ENCODE peak calls at places on chromosomes 5 and 9, in nine cellular contexts. One of them, this sample, is unnamed.

GRCh38 chr9:104836235-104836634 is 72.3 kb downstream of the NIPSNAP3B start:
- DNase-seq in A172: no peak
- DNase-seq in activated CD8-positive, alpha-beta T cell treated with anti-CD3 and anti-CD28 coated beads for 36 hours: no peak
- DNase-seq in ELF-1: no peak
- DNase-seq in amygdala: no peak
- DNase-seq in osteocyte: no peak
- DNase-seq in Peyer's patch: no peak
- DNase-seq in NCI-H345: peak
- DNase-seq in tibial nerve: no peak
- DNase-seq in this sample: peak

GRCh38 chr5:120806132-120806531 is 342.0 kb downstream of the PRR16 start:
- DNase-seq in activated CD8-positive, alpha-beta T cell treated with anti-CD3 and anti-CD28 coated beads for 36 hours: no peak
- DNase-seq in A172: no peak
- DNase-seq in ELF-1: no peak
- DNase-seq in tibial nerve: no peak
- DNase-seq in osteocyte: no peak
- DNase-seq in Peyer's patch: no peak
- DNase-seq in NCI-H345: no peak
- DNase-seq in amygdala: no peak
- DNase-seq in this sample: no peak

GRCh38 chr9:4035809-4036208 is 264.1 kb downstream of the GLIS3 start:
- DNase-seq in NCI-H345: no peak
- DNase-seq in ELF-1: no peak
- DNase-seq in activated CD8-positive, alpha-beta T cell treated with anti-CD3 and anti-CD28 coated beads for 36 hours: no peak
- DNase-seq in Peyer's patch: no peak
- DNase-seq in amygdala: no peak
- DNase-seq in osteocyte: no peak
- DNase-seq in A172: no peak
- DNase-seq in tibial nerve: no peak
- DNase-seq in this sample: no peak

GRCh38 chr5:138188632-138189031 is 9.7 kb downstream of the KIF20A start:
- DNase-seq in ELF-1: no peak
- DNase-seq in Peyer's patch: no peak
- DNase-seq in amygdala: no peak
- DNase-seq in tibial nerve: no peak
- DNase-seq in A172: no peak
- DNase-seq in NCI-H345: no peak
- DNase-seq in activated CD8-positive, alpha-beta T cell treated with anti-CD3 and anti-CD28 coated beads for 36 hours: no peak
- DNase-seq in osteocyte: no peak
- DNase-seq in this sample: no peak

GRCh38 chr9:89477811-89478583 is 19.9 kb downstream of the SEMA4D start:
- DNase-seq in A172: peak
- DNase-seq in osteocyte: no peak
- DNase-seq in tibial nerve: peak
- DNase-seq in Peyer's patch: peak
- DNase-seq in ELF-1: no peak
- DNase-seq in amygdala: no peak
- DNase-seq in activated CD8-positive, alpha-beta T cell treated with anti-CD3 and anti-CD28 coated beads for 36 hours: peak
- DNase-seq in NCI-H345: no peak
- DNase-seq in this sample: peak

GRCh38 chr9:37350486-37351190 is 71.9 kb upstream of the GRHPR start:
- DNase-seq in NCI-H345: no peak
- DNase-seq in amygdala: no peak
- DNase-seq in ELF-1: no peak
- DNase-seq in activated CD8-positive, alpha-beta T cell treated with anti-CD3 and anti-CD28 coated beads for 36 hours: no peak
- DNase-seq in osteocyte: no peak
- DNase-seq in tibial nerve: no peak
- DNase-seq in Peyer's patch: no peak
- DNase-seq in A172: no peak
- DNase-seq in this sample: no peak

GRCh38 chr5:1140188-1140817 is 28.4 kb upstream of the SLC12A7 start:
- DNase-seq in osteocyte: no peak
- DNase-seq in NCI-H345: peak
- DNase-seq in Peyer's patch: peak
- DNase-seq in tibial nerve: peak
- DNase-seq in activated CD8-positive, alpha-beta T cell treated with anti-CD3 and anti-CD28 coated beads for 36 hours: peak
- DNase-seq in amygdala: peak
- DNase-seq in ELF-1: peak
- DNase-seq in A172: peak
- DNase-seq in this sample: peak

GRCh38 chr5:160311491-160312138 is 749 bp downstream of the CCNJL start:
- DNase-seq in amygdala: no peak
- DNase-seq in osteocyte: no peak
- DNase-seq in activated CD8-positive, alpha-beta T cell treated with anti-CD3 and anti-CD28 coated beads for 36 hours: no peak
- DNase-seq in Peyer's patch: peak
- DNase-seq in ELF-1: no peak
- DNase-seq in NCI-H345: no peak
- DNase-seq in tibial nerve: no peak
- DNase-seq in A172: peak
- DNase-seq in this sample: peak

GRCh38 chr9:74521009-74521408 is 23.9 kb downstream of the RORB start:
- DNase-seq in osteocyte: no peak
- DNase-seq in tibial nerve: no peak
- DNase-seq in ELF-1: no peak
- DNase-seq in activated CD8-positive, alpha-beta T cell treated with anti-CD3 and anti-CD28 coated beads for 36 hours: no peak
- DNase-seq in Peyer's patch: no peak
- DNase-seq in A172: no peak
- DNase-seq in amygdala: no peak
- DNase-seq in NCI-H345: no peak
- DNase-seq in this sample: peak

GRCh38 chr5:150129813-150130492 is 25.7 kb downstream of the PDGFRB start:
- DNase-seq in A172: peak
- DNase-seq in osteocyte: no peak
- DNase-seq in Peyer's patch: peak
- DNase-seq in amygdala: peak
- DNase-seq in tibial nerve: peak
- DNase-seq in ELF-1: peak
- DNase-seq in NCI-H345: peak
- DNase-seq in activated CD8-positive, alpha-beta T cell treated with anti-CD3 and anti-CD28 coated beads for 36 hours: peak
- DNase-seq in this sample: peak

GRCh38 chr9:127102176-127102575 is 20.3 kb downstream of the ANGPTL2 start:
- DNase-seq in NCI-H345: no peak
- DNase-seq in ELF-1: no peak
- DNase-seq in osteocyte: no peak
- DNase-seq in amygdala: no peak
- DNase-seq in activated CD8-positive, alpha-beta T cell treated with anti-CD3 and anti-CD28 coated beads for 36 hours: no peak
- DNase-seq in Peyer's patch: no peak
- DNase-seq in A172: no peak
- DNase-seq in tibial nerve: no peak
- DNase-seq in this sample: no peak

GRCh38 chr5:67196537-67197059 is at the start of gene CD180:
- DNase-seq in osteocyte: no peak
- DNase-seq in Peyer's patch: no peak
- DNase-seq in A172: no peak
- DNase-seq in ELF-1: no peak
- DNase-seq in tibial nerve: no peak
- DNase-seq in NCI-H345: no peak
- DNase-seq in activated CD8-positive, alpha-beta T cell treated with anti-CD3 and anti-CD28 coated beads for 36 hours: no peak
- DNase-seq in amygdala: peak
- DNase-seq in this sample: no peak

GRCh38 chr5:160542281-160542680 is 120.6 kb downstream of the PTTG1 start:
- DNase-seq in tibial nerve: no peak
- DNase-seq in amygdala: no peak
- DNase-seq in NCI-H345: no peak
- DNase-seq in osteocyte: no peak
- DNase-seq in ELF-1: no peak
- DNase-seq in activated CD8-positive, alpha-beta T cell treated with anti-CD3 and anti-CD28 coated beads for 36 hours: no peak
- DNase-seq in A172: no peak
- DNase-seq in Peyer's patch: no peak
- DNase-seq in this sample: peak

GRCh38 chr9:128638580-128638979 is 18.1 kb downstream of the DYNC2I2 start:
- DNase-seq in activated CD8-positive, alpha-beta T cell treated with anti-CD3 and anti-CD28 coated beads for 36 hours: no peak
- DNase-seq in osteocyte: no peak
- DNase-seq in Peyer's patch: no peak
- DNase-seq in NCI-H345: no peak
- DNase-seq in A172: no peak
- DNase-seq in ELF-1: no peak
- DNase-seq in tibial nerve: no peak
- DNase-seq in amygdala: no peak
- DNase-seq in this sample: no peak

GRCh38 chr5:131386779-131387178 is 122.9 kb downstream of the CDC42SE2 start:
- DNase-seq in NCI-H345: no peak
- DNase-seq in amygdala: no peak
- DNase-seq in tibial nerve: no peak
- DNase-seq in A172: no peak
- DNase-seq in Peyer's patch: no peak
- DNase-seq in osteocyte: no peak
- DNase-seq in activated CD8-positive, alpha-beta T cell treated with anti-CD3 and anti-CD28 coated beads for 36 hours: no peak
- DNase-seq in ELF-1: no peak
- DNase-seq in this sample: peak

GRCh38 chr9:137406876-137407589 is 15.9 kb downstream of the EXD3 start:
- DNase-seq in Peyer's patch: peak
- DNase-seq in activated CD8-positive, alpha-beta T cell treated with anti-CD3 and anti-CD28 coated beads for 36 hours: peak
- DNase-seq in tibial nerve: no peak
- DNase-seq in osteocyte: no peak
- DNase-seq in NCI-H345: peak
- DNase-seq in ELF-1: peak
- DNase-seq in A172: no peak
- DNase-seq in amygdala: peak
- DNase-seq in this sample: peak

GRCh38 chr5:154593091-154593490 is 115.1 kb upstream of the HAND1 start:
- DNase-seq in osteocyte: no peak
- DNase-seq in activated CD8-positive, alpha-beta T cell treated with anti-CD3 and anti-CD28 coated beads for 36 hours: no peak
- DNase-seq in Peyer's patch: no peak
- DNase-seq in tibial nerve: no peak
- DNase-seq in ELF-1: no peak
- DNase-seq in A172: peak
- DNase-seq in amygdala: no peak
- DNase-seq in NCI-H345: no peak
- DNase-seq in this sample: no peak

GRCh38 chr5:38660194-38660668 is 103.8 kb upstream of the LIFR start:
- DNase-seq in osteocyte: no peak
- DNase-seq in ELF-1: peak
- DNase-seq in amygdala: no peak
- DNase-seq in NCI-H345: no peak
- DNase-seq in tibial nerve: no peak
- DNase-seq in Peyer's patch: no peak
- DNase-seq in A172: peak
- DNase-seq in activated CD8-positive, alpha-beta T cell treated with anti-CD3 and anti-CD28 coated beads for 36 hours: no peak
- DNase-seq in this sample: peak

GRCh38 chr5:96963267-96963666 is 27.4 kb downstream of the LNPEP start:
- DNase-seq in ELF-1: peak
- DNase-seq in amygdala: no peak
- DNase-seq in Peyer's patch: no peak
- DNase-seq in A172: peak
- DNase-seq in NCI-H345: no peak
- DNase-seq in osteocyte: no peak
- DNase-seq in tibial nerve: peak
- DNase-seq in activated CD8-positive, alpha-beta T cell treated with anti-CD3 and anti-CD28 coated beads for 36 hours: peak
- DNase-seq in this sample: peak

GRCh38 chr9:115649991-115650472 is 503.6 kb upstream of the PAPPA start:
- DNase-seq in NCI-H345: no peak
- DNase-seq in amygdala: peak
- DNase-seq in Peyer's patch: no peak
- DNase-seq in ELF-1: no peak
- DNase-seq in activated CD8-positive, alpha-beta T cell treated with anti-CD3 and anti-CD28 coated beads for 36 hours: no peak
- DNase-seq in A172: peak
- DNase-seq in osteocyte: no peak
- DNase-seq in tibial nerve: peak
- DNase-seq in this sample: peak

GRCh38 chr9:110541950-110542349 is 37.6 kb downstream of the SVEP1 start:
- DNase-seq in tibial nerve: no peak
- DNase-seq in osteocyte: no peak
- DNase-seq in ELF-1: no peak
- DNase-seq in A172: no peak
- DNase-seq in NCI-H345: no peak
- DNase-seq in Peyer's patch: no peak
- DNase-seq in amygdala: no peak
- DNase-seq in activated CD8-positive, alpha-beta T cell treated with anti-CD3 and anti-CD28 coated beads for 36 hours: no peak
- DNase-seq in this sample: no peak

GRCh38 chr9:129584136-129584535 is 36.8 kb downstream of the C9orf50 start:
- DNase-seq in amygdala: peak
- DNase-seq in activated CD8-positive, alpha-beta T cell treated with anti-CD3 and anti-CD28 coated beads for 36 hours: peak
- DNase-seq in Peyer's patch: no peak
- DNase-seq in tibial nerve: peak
- DNase-seq in A172: peak
- DNase-seq in NCI-H345: no peak
- DNase-seq in ELF-1: peak
- DNase-seq in osteocyte: no peak
- DNase-seq in this sample: peak

GRCh38 chr9:28779240-28779639 is 1206.0 kb upstream of the C9orf72 start:
- DNase-seq in tibial nerve: no peak
- DNase-seq in amygdala: no peak
- DNase-seq in NCI-H345: no peak
- DNase-seq in activated CD8-positive, alpha-beta T cell treated with anti-CD3 and anti-CD28 coated beads for 36 hours: no peak
- DNase-seq in Peyer's patch: no peak
- DNase-seq in A172: no peak
- DNase-seq in osteocyte: no peak
- DNase-seq in ELF-1: no peak
- DNase-seq in this sample: no peak

GRCh38 chr9:120935383-120935857 is 8.8 kb upstream of the TRAF1 start:
- DNase-seq in NCI-H345: peak
- DNase-seq in osteocyte: peak
- DNase-seq in tibial nerve: peak
- DNase-seq in amygdala: peak
- DNase-seq in ELF-1: no peak
- DNase-seq in Peyer's patch: peak
- DNase-seq in activated CD8-positive, alpha-beta T cell treated with anti-CD3 and anti-CD28 coated beads for 36 hours: no peak
- DNase-seq in A172: peak
- DNase-seq in this sample: peak

GRCh38 chr9:137042751-137043727 is 2.9 kb downstream of the NPDC1 start:
- DNase-seq in Peyer's patch: no peak
- DNase-seq in NCI-H345: no peak
- DNase-seq in ELF-1: no peak
- DNase-seq in activated CD8-positive, alpha-beta T cell treated with anti-CD3 and anti-CD28 coated beads for 36 hours: no peak
- DNase-seq in tibial nerve: no peak
- DNase-seq in osteocyte: no peak
- DNase-seq in amygdala: no peak
- DNase-seq in A172: no peak
- DNase-seq in this sample: no peak

GRCh38 chr5:37184748-37185364 is 64.3 kb downstream of the CPLANE1 start:
- DNase-seq in amygdala: no peak
- DNase-seq in osteocyte: no peak
- DNase-seq in A172: no peak
- DNase-seq in NCI-H345: no peak
- DNase-seq in activated CD8-positive, alpha-beta T cell treated with anti-CD3 and anti-CD28 coated beads for 36 hours: no peak
- DNase-seq in ELF-1: no peak
- DNase-seq in tibial nerve: no peak
- DNase-seq in Peyer's patch: no peak
- DNase-seq in this sample: no peak

GRCh38 chr9:118483677-118484076 is 779.5 kb downstream of the TLR4 start:
- DNase-seq in activated CD8-positive, alpha-beta T cell treated with anti-CD3 and anti-CD28 coated beads for 36 hours: no peak
- DNase-seq in amygdala: no peak
- DNase-seq in NCI-H345: no peak
- DNase-seq in tibial nerve: no peak
- DNase-seq in osteocyte: no peak
- DNase-seq in Peyer's patch: no peak
- DNase-seq in A172: no peak
- DNase-seq in ELF-1: no peak
- DNase-seq in this sample: no peak

GRCh38 chr5:56475689-56476486 is 242.8 kb upstream of the ANKRD55 start:
- DNase-seq in ELF-1: no peak
- DNase-seq in activated CD8-positive, alpha-beta T cell treated with anti-CD3 and anti-CD28 coated beads for 36 hours: no peak
- DNase-seq in NCI-H345: no peak
- DNase-seq in amygdala: no peak
- DNase-seq in A172: peak
- DNase-seq in osteocyte: no peak
- DNase-seq in Peyer's patch: no peak
- DNase-seq in tibial nerve: no peak
- DNase-seq in this sample: no peak

GRCh38 chr9:98172604-98173003 is 19.8 kb downstream of the CORO2A start:
- DNase-seq in amygdala: no peak
- DNase-seq in A172: peak
- DNase-seq in tibial nerve: no peak
- DNase-seq in ELF-1: peak
- DNase-seq in Peyer's patch: peak
- DNase-seq in osteocyte: no peak
- DNase-seq in activated CD8-positive, alpha-beta T cell treated with anti-CD3 and anti-CD28 coated beads for 36 hours: no peak
- DNase-seq in NCI-H345: peak
- DNase-seq in this sample: peak

GRCh38 chr5:68722357-68722756 is 371.5 kb upstream of the SLC30A5 start:
- DNase-seq in NCI-H345: no peak
- DNase-seq in tibial nerve: no peak
- DNase-seq in activated CD8-positive, alpha-beta T cell treated with anti-CD3 and anti-CD28 coated beads for 36 hours: no peak
- DNase-seq in osteocyte: no peak
- DNase-seq in amygdala: no peak
- DNase-seq in ELF-1: no peak
- DNase-seq in Peyer's patch: no peak
- DNase-seq in A172: no peak
- DNase-seq in this sample: no peak

GRCh38 chr5:156481741-156482140 is 154.8 kb downstream of the SGCD start:
- DNase-seq in ELF-1: no peak
- DNase-seq in NCI-H345: no peak
- DNase-seq in tibial nerve: no peak
- DNase-seq in activated CD8-positive, alpha-beta T cell treated with anti-CD3 and anti-CD28 coated beads for 36 hours: no peak
- DNase-seq in osteocyte: no peak
- DNase-seq in amygdala: no peak
- DNase-seq in A172: no peak
- DNase-seq in Peyer's patch: no peak
- DNase-seq in this sample: peak